ENCODE peak calls at places on chromosomes 1 and 21, in ten cellular contexts. E is aorta, P is spleen, O is neuronal stem cell, C is PC-9, N is A549, M is mucosa of descending colon, V is BE2C, U is adipocyte, A is fibroblast of lung. D is an unnamed sample.

GRCh38 chr1:184158911-184159701 is 107.6 kb downstream of the TSEN15 start:
- DNase-seq in E (no peak), P (no peak), O (no peak), C (no peak), N (no peak), M (no peak), V (no peak), U (no peak), A (no peak), D (no peak)

GRCh38 chr1:167663002-167663772 is 33.2 kb downstream of the RCSD1 start:
- DNase-seq in E (no peak), P (no peak), O (no peak), C (no peak), N (peak; percentile 57), M (no peak), V (no peak), U (peak; percentile 42), A (peak; percentile 32), D (peak; percentile 16)

GRCh38 chr21:21740207-21740606 is 742.0 kb downstream of the NCAM2 start:
- DNase-seq in E (no peak), P (no peak), O (no peak), C (no peak), N (no peak), M (no peak), V (no peak), U (no peak), A (peak; percentile 20), D (no peak)

GRCh38 chr1:162020145-162020544 is 3.5 kb downstream of the OLFML2B start:
- DNase-seq in E (no peak), P (no peak), O (no peak), C (no peak), N (no peak), M (no peak), V (no peak), U (no peak), A (peak; percentile 23), D (no peak)

GRCh38 chr1:212007896-212008295 is 27.5 kb downstream of the INTS7 start:
- DNase-seq in E (no peak), P (no peak), O (no peak), C (no peak), N (no peak), M (no peak), V (no peak), U (no peak), A (no peak), D (no peak)

GRCh38 chr1:172533511-172534116 is 664 bp downstream of the SUCO start:
- DNase-seq in E (peak; percentile 46), P (peak; percentile 81), O (no peak), C (peak; percentile 42), N (no peak), M (peak; percentile 41), V (no peak), U (peak; percentile 64), A (peak; percentile 50), D (peak; percentile 14)

GRCh38 chr1:41362749-41363631 is 1.8 kb downstream of the FOXO6 start:
- DNase-seq in E (no peak), P (peak; percentile 64), O (no peak), C (no peak), N (no peak), M (no peak), V (no peak), U (no peak), A (no peak), D (no peak)

GRCh38 chr1:183567584-183567983 is 22.7 kb downstream of the NCF2 start:
- DNase-seq in E (peak; percentile 84), P (peak; percentile 93), O (no peak), C (peak; percentile 62), N (no peak), M (peak; percentile 55), V (no peak), U (no peak), A (peak; percentile 56), D (no peak)

GRCh38 chr1:175757381-175758015 is 14.1 kb upstream of the TNR start:
- DNase-seq in E (no peak), P (no peak), O (peak; percentile 43), C (no peak), N (peak; percentile 48), M (peak; percentile 24), V (peak; percentile 60), U (no peak), A (no peak), D (peak; percentile 60)

GRCh38 chr1:64505944-64506658 is 36.2 kb downstream of the CACHD1 start:
- DNase-seq in E (peak; percentile 41), P (no peak), O (no peak), C (peak; percentile 60), N (no peak), M (peak; percentile 57), V (no peak), U (no peak), A (peak; percentile 31), D (peak; percentile 12)

GRCh38 chr1:64502924-64503323 is 33.0 kb downstream of the CACHD1 start:
- DNase-seq in E (no peak), P (no peak), O (no peak), C (no peak), N (no peak), M (no peak), V (no peak), U (no peak), A (peak; percentile 75), D (no peak)

GRCh38 chr1:64508521-64509096 is 38.7 kb downstream of the CACHD1 start:
- DNase-seq in E (no peak), P (no peak), O (no peak), C (no peak), N (no peak), M (no peak), V (no peak), U (no peak), A (no peak), D (no peak)

GRCh38 chr1:64507897-64508296 is 38.0 kb downstream of the CACHD1 start:
- DNase-seq in E (no peak), P (no peak), O (no peak), C (no peak), N (no peak), M (no peak), V (no peak), U (no peak), A (no peak), D (no peak)

DNA sequence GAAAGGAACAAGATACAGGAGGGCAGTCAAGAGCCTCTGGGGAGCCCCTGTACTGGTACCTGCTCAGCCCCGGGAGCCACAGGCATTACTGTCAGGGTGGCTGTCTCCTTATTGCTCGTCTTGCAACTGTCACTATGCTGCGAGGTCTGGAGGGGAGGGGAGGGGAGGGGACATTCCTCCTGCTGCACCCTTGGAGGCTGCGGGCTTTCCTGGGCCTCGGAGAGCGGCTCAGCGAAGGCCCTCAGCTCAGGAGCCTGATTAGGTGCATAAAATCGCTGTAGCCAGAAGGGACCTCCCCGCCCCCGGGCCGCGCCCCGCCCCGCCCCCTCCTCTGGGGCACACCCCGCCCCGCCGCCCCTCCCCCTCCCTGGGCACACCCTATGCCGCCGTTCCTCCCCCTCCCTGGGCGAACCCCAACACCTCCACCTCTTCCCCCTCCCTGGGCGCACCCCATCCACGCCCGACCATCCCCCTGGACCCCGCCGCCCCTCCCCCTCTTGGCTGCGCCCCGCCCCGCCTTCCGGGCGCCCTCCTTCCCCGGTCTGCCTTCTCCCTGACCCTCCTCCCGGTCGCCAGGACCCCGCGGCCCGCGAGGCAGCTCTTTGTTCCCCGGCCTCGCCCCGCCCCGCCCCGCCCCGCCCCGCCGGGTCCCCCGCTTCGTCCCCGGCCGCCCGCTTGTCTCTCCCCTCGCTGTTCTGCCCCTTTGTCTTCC is 35.5 kb downstream of the CACHD1 start:
- DNase-seq in E (peak; percentile 50), P (peak; percentile 85), O (peak; percentile 65), C (no peak), N (peak; percentile 34), M (peak; percentile 69), V (peak; percentile 56), U (no peak), A (no peak), D (peak; percentile 35)
- H3K4me1 ChIP-seq in E (no peaks in the 10 kb centered on the region), P (peaks cover 13% of the 10 kb centered on the region), O (peaks cover 33% of the 10 kb centered on the region), C (peaks cover 14% of the 10 kb centered on the region), N (peaks cover 14% of the 10 kb centered on the region), M (no peaks in the 10 kb centered on the region), V (no peaks in the 10 kb centered on the region), U (peaks cover 3% of the 10 kb centered on the region), A (no peaks in the 10 kb centered on the region), D (peaks cover 6% of the 10 kb centered on the region)

GRCh38 chr1:64486193-64486592 is 16.3 kb downstream of the CACHD1 start:
- DNase-seq in E (no peak), P (no peak), O (no peak), C (no peak), N (no peak), M (no peak), V (no peak), U (no peak), A (no peak), D (no peak)
- H3K4me1 ChIP-seq in E (no peaks in the 10 kb centered on the region), P (no peaks in the 10 kb centered on the region), O (peaks cover 24% of the 10 kb centered on the region), C (no peaks in the 10 kb centered on the region), N (peaks cover 8% of the 10 kb centered on the region), M (peaks cover 21% of the 10 kb centered on the region), V (no peaks in the 10 kb centered on the region), U (peaks cover 13% of the 10 kb centered on the region), A (no peaks in the 10 kb centered on the region), D (peaks cover 13% of the 10 kb centered on the region)

GRCh38 chr1:26259578-26259977 is 20.3 kb upstream of the SH3BGRL3 start:
- DNase-seq in E (no peak), P (no peak), O (no peak), C (no peak), N (no peak), M (no peak), V (no peak), U (no peak), A (no peak), D (no peak)
- H3K4me1 ChIP-seq in E (no peaks in the 10 kb centered on the region), P (no peaks in the 10 kb centered on the region), O (no peaks in the 10 kb centered on the region), C (no peaks in the 10 kb centered on the region), N (no peaks in the 10 kb centered on the region), M (no peaks in the 10 kb centered on the region), V (no peaks in the 10 kb centered on the region), U (no peaks in the 10 kb centered on the region), A (no peaks in the 10 kb centered on the region), D (no peaks in the 10 kb centered on the region)

GRCh38 chr1:2250721-2251281 is 22.7 kb downstream of the SKI start:
- DNase-seq in E (no peak), P (no peak), O (no peak), C (no peak), N (no peak), M (no peak), V (no peak), U (no peak), A (no peak), D (no peak)

GRCh38 chr1:2248854-2249558 is 20.9 kb downstream of the SKI start:
- DNase-seq in E (no peak), P (peak; percentile 56), O (no peak), C (no peak), N (no peak), M (no peak), V (no peak), U (no peak), A (no peak), D (no peak)

GRCh38 chr1:2248127-2248826 is 20.2 kb downstream of the SKI start:
- DNase-seq in E (no peak), P (peak; percentile 72), O (peak; percentile 82), C (no peak), N (no peak), M (peak; percentile 82), V (no peak), U (no peak), A (no peak), D (no peak)

GRCh38 chr1:2249559-2249906 is 21.4 kb downstream of the SKI start:
- DNase-seq in E (no peak), P (no peak), O (no peak), C (no peak), N (no peak), M (no peak), V (no peak), U (no peak), A (no peak), D (no peak)

GRCh38 chr1:2247760-2248126 is 19.6 kb downstream of the SKI start:
- DNase-seq in E (no peak), P (peak; percentile 74), O (no peak), C (no peak), N (no peak), M (no peak), V (no peak), U (no peak), A (no peak), D (no peak)
- H3K4me1 ChIP-seq in E (no peaks in the 10 kb centered on the region), P (peaks cover 54% of the 10 kb centered on the region), O (peaks cover 47% of the 10 kb centered on the region), C (no peaks in the 10 kb centered on the region), N (no peaks in the 10 kb centered on the region), M (peaks cover 58% of the 10 kb centered on the region), V (no peaks in the 10 kb centered on the region), U (peaks cover 53% of the 10 kb centered on the region), A (peaks cover 12% of the 10 kb centered on the region), D (peaks cover 22% of the 10 kb centered on the region)

D was measured in Caco-2.